ENCODE peak calls at places on chromosomes 11 and 22, in eight cellular contexts. E is GM03348; G is neural progenitor cell; T is NCI-H460; F is frontal cortex; B is BE2C; Z is T-helper 9 cell; S is activated T-helper 9 cell treated with anti-CD3 and anti-CD28 coated beads, Interleukin-2, amount 50 U/mL, for 16 hours. O is an unnamed sample.

GRCh38 chr11:110862407-110862806 is 150.2 kb upstream of the ARHGAP20 start:
- DNase-seq in B (no peak), T (no peak), E (no peak), Z (no peak), F (no peak), G (no peak), S (no peak), O (no peak)

GRCh38 chr11:22785251-22785650 is 44.4 kb downstream of the SVIP start:
- DNase-seq in F (no peak), S (no peak), T (no peak), G (no peak), B (no peak), Z (no peak), E (no peak), O (no peak)

GRCh38 chr11:119100246-119100959 is 1.2 kb downstream of the DPAGT1 start:
- DNase-seq in F (no peak), E (peak), B (peak), Z (no peak), T (peak), G (peak), S (no peak), O (no peak)

GRCh38 chr11:99422581-99423434 is 402.1 kb downstream of the CNTN5 start:
- DNase-seq in F (no peak), B (no peak), Z (no peak), E (peak), G (no peak), T (peak), S (no peak), O (no peak)

GRCh38 chr11:70399681-70400112 is 1.4 kb downstream of the CTTN start:
- DNase-seq in T (peak), B (no peak), F (peak), S (no peak), E (peak), G (peak), Z (no peak), O (no peak)

GRCh38 chr11:69949327-69949726 is 128.8 kb upstream of the ANO1 start:
- DNase-seq in Z (no peak), S (no peak), G (no peak), T (no peak), B (peak), F (no peak), E (peak), O (no peak)

GRCh38 chr22:50017701-50018224 is 5.2 kb upstream of the IL17REL start:
- DNase-seq in F (no peak), B (no peak), G (no peak), T (no peak), Z (no peak), E (no peak), S (no peak), O (no peak)

GRCh38 chr22:48779661-48780596 is 1047.7 kb downstream of the BRD1 start:
- DNase-seq in T (no peak), Z (no peak), S (no peak), B (no peak), E (no peak), G (no peak), F (no peak), O (no peak)

GRCh38 chr22:18056161-18056666 is 21.6 kb upstream of the PEX26 start:
- DNase-seq in B (peak), G (no peak), F (peak), E (peak), S (no peak), T (no peak), Z (no peak), O (no peak)